ENCODE peak calls at places on chromosomes 7 and 10, in four cellular contexts. C is NCI-H2227 treated with DMSO at 0.1 percent for 48 hours; R is NCI-H1694; Z is CD8-positive, alpha-beta memory T cell. I is an unnamed sample.

GRCh38 chr7:26813426-26813825 is 51.0 kb downstream of the SKAP2 start:
- DNase-seq in R (no peak), Z (no peak), C (no peak), I (no peak)

GRCh38 chr10:1057106-1057657 is 997 bp downstream of the WDR37 start:
- DNase-seq in C (no peak), Z (no peak), R (no peak), I (no peak)

GRCh38 chr10:7248148-7248547 is 162.7 kb downstream of the SFMBT2 start:
- DNase-seq in C (no peak), R (no peak), Z (no peak), I (no peak)

GRCh38 chr7:90692947-90693346 is 96.8 kb downstream of the CDK14 start:
- DNase-seq in C (no peak), Z (no peak), R (no peak), I (no peak)

GRCh38 chr7:135169141-135169935 is 1.2 kb downstream of the CYREN start:
- DNase-seq in Z (peak; percentile 73), R (no peak), C (no peak), I (no peak)

GRCh38 chr7:82167568-82168314 is 275.8 kb downstream of the CACNA2D1 start:
- DNase-seq in R (no peak), C (no peak), Z (no peak), I (no peak)

GRCh38 chr10:27736396-27736795 is 9.2 kb downstream of the MKX start:
- DNase-seq in R (no peak), Z (no peak), C (no peak), I (no peak)

GRCh38 chr10:70328987-70329386 is 45.2 kb upstream of the NPFFR1 start:
- DNase-seq in C (no peak), Z (no peak), R (no peak), I (peak; percentile 55)

GRCh38 chr10:70335246-70335613 is 47.2 kb downstream of the LRRC20 start:
- DNase-seq in R (no peak), Z (no peak), C (no peak), I (no peak)

GRCh38 chr10:1626410-1626809 is 110.9 kb downstream of the ADARB2 start:
- DNase-seq in Z (no peak), C (no peak), R (no peak), I (no peak)

GRCh38 chr7:90455163-90456030 is 14.0 kb upstream of the PTTG1IP2 start:
- DNase-seq in Z (no peak), R (peak; percentile 50), C (peak; percentile 48), I (peak; percentile 56)

GRCh38 chr7:37916017-37916672 is 472 bp downstream of the SFRP4 start:
- DNase-seq in Z (no peak), R (no peak), C (no peak), I (no peak)

GRCh38 chr10:119750391-119751230 is 24.8 kb downstream of the INPP5F start:
- DNase-seq in C (peak; percentile 51), R (peak; percentile 15), Z (peak; percentile 58), I (peak; percentile 79)

GRCh38 chr7:11228515-11228914 is 254.8 kb downstream of the PHF14 start:
- DNase-seq in C (peak; percentile 53), Z (no peak), R (peak; percentile 68), I (peak; percentile 51)

GRCh38 chr7:24245362-24245761 is 38.6 kb upstream of the NPY start:
- DNase-seq in C (no peak), Z (no peak), R (no peak), I (no peak)

GRCh38 chr7:75981450-75982305 is 12.7 kb downstream of the TMEM120A start:
- DNase-seq in R (no peak), C (no peak), Z (peak; percentile 40), I (no peak)

GRCh38 chr7:28661826-28662225 is 249.5 kb downstream of the CREB5 start:
- DNase-seq in Z (no peak), C (no peak), R (peak; percentile 22), I (no peak)

GRCh38 chr10:105075031-105075430 is 433.9 kb downstream of the SORCS3 start:
- DNase-seq in Z (no peak), R (no peak), C (no peak), I (no peak)

GRCh38 chr10:58746470-58747185 is 234.0 kb downstream of the BICC1 start:
- DNase-seq in Z (no peak), R (no peak), C (no peak), I (no peak)

GRCh38 chr10:125788156-125789034 is 12.8 kb upstream of the MMP21 start:
- DNase-seq in C (no peak), Z (no peak), R (no peak), I (no peak)

GRCh38 chr10:86723009-86723408 is 33.4 kb upstream of the BMPR1A start:
- DNase-seq in Z (no peak), R (no peak), C (no peak), I (no peak)

GRCh38 chr10:131892817-131893675 is 7.8 kb upstream of the PPP2R2D start:
- DNase-seq in R (no peak), Z (peak; percentile 24), C (no peak), I (no peak)

GRCh38 chr10:33900591-33900990 is 566.1 kb upstream of the NRP1 start:
- DNase-seq in R (no peak), Z (no peak), C (no peak), I (no peak)

GRCh38 chr7:123681561-123681960 is 25.9 kb downstream of the LMOD2 start:
- DNase-seq in C (no peak), Z (no peak), R (no peak), I (no peak)

GRCh38 chr10:130543787-130544186 is 407.6 kb downstream of the GLRX3 start:
- DNase-seq in Z (no peak), C (no peak), R (no peak), I (no peak)

GRCh38 chr7:138924551-138925225 is 56.5 kb downstream of the KIAA1549 start:
- DNase-seq in R (no peak), Z (no peak), C (peak; percentile 71), I (no peak)

GRCh38 chr10:33116293-33116697 is 158.3 kb upstream of the ITGB1 start:
- DNase-seq in R (peak; percentile 32), Z (no peak), C (no peak), I (no peak)

GRCh38 chr7:153091477-153091876 is 331.9 kb downstream of the ACTR3B start:
- DNase-seq in Z (no peak), C (no peak), R (no peak), I (no peak)

GRCh38 chr10:22230331-22230833 is 12.6 kb upstream of the EBLN1 start:
- DNase-seq in Z (peak; percentile 56), C (peak; percentile 17), R (peak; percentile 35), I (peak; percentile 15)

GRCh38 chr10:117991701-117992100 is 55.0 kb downstream of the RAB11FIP2 start:
- DNase-seq in R (no peak), C (no peak), Z (no peak), I (no peak)

GRCh38 chr10:84138478-84139125 is 707 bp upstream of the GHITM start:
- DNase-seq in R (no peak), Z (peak; percentile 73), C (peak; percentile 67), I (no peak)

GRCh38 chr10:17981766-17982380 is 30.2 kb downstream of the SLC39A12 start:
- DNase-seq in Z (no peak), C (no peak), R (no peak), I (no peak)

GRCh38 chr10:12444981-12445700 is 95.8 kb downstream of the CAMK1D start:
- DNase-seq in C (no peak), Z (no peak), R (no peak), I (no peak)

GRCh38 chr10:86971146-86971991 is 3.1 kb downstream of the ADIRF start:
- DNase-seq in Z (peak; percentile 95), C (peak; percentile 53), R (no peak), I (no peak)

GRCh38 chr7:45048748-45049147 is 40.0 kb downstream of the NACAD start:
- DNase-seq in C (no peak), Z (no peak), R (no peak), I (no peak)

GRCh38 chr10:12369982-12370381 is 20.6 kb downstream of the CAMK1D start:
- DNase-seq in Z (no peak), R (no peak), C (no peak), I (no peak)

GRCh38 chr10:101560293-101561067 is 27.6 kb downstream of the POLL start:
- DNase-seq in C (no peak), Z (no peak), R (no peak), I (no peak)

GRCh38 chr7:1692500-1693418 is 22.7 kb downstream of the ELFN1 start:
- DNase-seq in C (no peak), Z (peak; percentile 25), R (no peak), I (no peak)